ENCODE peak calls at places on chromosomes 1 and 21, in six cellular contexts. V is kidney, M is body of pancreas, X is GM10248, D is tibial artery, W is K562. P is an unnamed sample.
A peak's percentile ranks its signal among the peaks of the same experiment; 100 is the strongest.

GRCh38 chr21:16145052-16145451 is 415.3 kb downstream of the USP25 start:
- DNase-seq in V (no peak), M (no peak), X (no peak), D (no peak), W (no peak), P (no peak)

GRCh38 chr1:47765742-47766485 is 231.3 kb downstream of the TRABD2B start:
- DNase-seq in V (peak; percentile 60), M (no peak), X (no peak), D (no peak), W (no peak), P (no peak)

GRCh38 chr1:44696789-44697188 is 22.3 kb downstream of the ARMH1 start:
- DNase-seq in V (peak; percentile 12), M (no peak), X (no peak), D (peak; percentile 34), W (no peak), P (no peak)

GRCh38 chr1:33055210-33055991 is 18.7 kb upstream of the AK2 start:
- DNase-seq in V (peak; percentile 82), M (peak; percentile 77), X (peak; percentile 67), D (peak; percentile 53), W (peak; percentile 82), P (peak; percentile 75)

GRCh38 chr21:42513151-42513984 is at the start of gene SLC37A1:
- DNase-seq in V (peak; percentile 77), M (peak; percentile 38), X (peak; percentile 69), D (no peak), W (peak; percentile 40), P (peak; percentile 79)

GRCh38 chr1:15493869-15494390 is 18.0 kb downstream of the CELA2B start:
- DNase-seq in V (no peak), M (no peak), X (no peak), D (no peak), W (no peak), P (no peak)

GRCh38 chr1:115456441-115456961 is 118.5 kb upstream of the NGF start:
- DNase-seq in V (no peak), M (no peak), X (no peak), D (no peak), W (no peak), P (no peak)

GRCh38 chr21:16046625-16047340 is 317.0 kb downstream of the USP25 start:
- DNase-seq in V (no peak), M (no peak), X (no peak), D (no peak), W (no peak), P (no peak)

GRCh38 chr1:175129997-175130648 is 62.5 kb downstream of the KIAA0040 start:
- DNase-seq in V (no peak), M (no peak), X (no peak), D (no peak), W (peak; percentile 23), P (no peak)

GRCh38 chr21:43929217-43929971 is 64.4 kb downstream of the AGPAT3 start:
- DNase-seq in V (peak; percentile 83), M (peak; percentile 51), X (no peak), D (no peak), W (no peak), P (no peak)

GRCh38 chr1:115426271-115426771 is 88.3 kb upstream of the NGF start:
- DNase-seq in V (peak; percentile 91), M (peak; percentile 49), X (no peak), D (peak; percentile 73), W (no peak), P (no peak)

DNA sequence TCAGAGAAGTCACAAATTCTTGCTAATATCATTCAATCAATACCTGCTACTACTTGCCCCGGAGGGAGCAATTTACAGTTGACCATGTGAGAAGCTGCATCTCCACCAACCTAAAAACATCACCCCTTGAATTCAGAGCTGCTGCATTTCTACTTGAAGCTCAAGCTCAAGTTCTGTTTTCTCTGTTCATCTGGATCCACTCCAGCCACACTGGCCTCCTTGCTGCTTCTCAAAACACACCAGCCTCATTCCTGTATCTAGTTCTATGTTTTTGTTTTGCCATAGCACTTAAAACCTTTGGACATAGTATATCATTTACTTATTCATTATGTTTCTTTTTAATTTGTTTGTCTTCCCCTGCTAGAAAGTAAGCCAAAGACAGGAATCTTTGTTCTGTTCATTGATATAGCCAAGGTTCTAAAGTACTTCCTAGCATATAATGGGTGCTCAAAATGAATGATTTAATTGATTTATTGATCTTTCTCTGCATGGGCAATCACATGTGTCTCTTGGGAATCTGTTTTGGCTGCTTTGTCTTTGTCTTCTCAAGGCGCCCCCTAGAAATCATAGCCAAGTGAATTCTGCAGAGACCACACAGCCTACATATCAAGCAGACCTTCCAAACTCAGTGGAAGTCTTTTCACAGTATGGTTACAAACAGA is 23.6 kb downstream of the SYF2 start:
- DNase-seq in V (no peak), M (no peak), X (no peak), D (no peak), W (no peak), P (no peak)
- TF ChIP-seq CTCF in V (no peak), M (no peak), X (no peak), D (no peak), W (no peak), P (no peak)

GRCh38 chr1:205042911-205043806 is at the start of gene CNTN2:
- DNase-seq in V (no peak), M (no peak), X (no peak), D (no peak), W (no peak), P (no peak)
- TF ChIP-seq CTCF in V (no peak), M (no peak), X (no peak), D (no peak), W (no peak), P (no peak)

DNA sequence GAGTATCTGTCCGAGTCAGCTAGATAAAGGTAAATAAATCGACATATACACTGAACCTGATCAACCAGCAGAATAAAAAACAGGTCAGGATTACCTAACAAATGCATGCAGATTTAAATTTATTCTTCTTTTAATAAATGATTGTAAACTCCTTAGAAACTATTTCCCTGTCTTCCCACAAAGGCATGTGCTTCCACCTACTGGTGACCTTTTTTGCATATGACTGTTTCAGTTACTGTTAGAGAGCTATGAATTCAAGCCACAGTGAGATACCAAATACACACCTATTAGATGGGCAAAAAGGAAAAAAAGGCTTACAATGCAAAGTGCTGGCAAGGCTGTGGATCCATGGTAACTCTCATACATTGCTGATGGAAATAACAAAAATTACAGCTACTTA is 957.4 kb upstream of the NCAM2 start:
- DNase-seq in V (no peak), M (no peak), X (no peak), D (no peak), W (no peak), P (no peak)
- TF ChIP-seq CTCF in V (no peak), M (peak; percentile 53), X (no peak), D (no peak), W (no peak), P (no peak)

GRCh38 chr1:94385354-94385947 is 32.7 kb upstream of the ABCD3 start:
- DNase-seq in V (no peak), M (no peak), X (no peak), D (no peak), W (no peak), P (no peak)
- TF ChIP-seq CTCF in V (no peak), M (no peak), X (no peak), D (no peak), W (no peak), P (no peak)

GRCh38 chr1:166819982-166820381 is 19.3 kb upstream of the POGK start:
- DNase-seq in V (no peak), M (no peak), X (no peak), D (no peak), W (no peak), P (no peak)

GRCh38 chr1:166827426-166827825 is 11.8 kb upstream of the POGK start:
- DNase-seq in V (no peak), M (no peak), X (no peak), D (no peak), W (no peak), P (no peak)

DNA sequence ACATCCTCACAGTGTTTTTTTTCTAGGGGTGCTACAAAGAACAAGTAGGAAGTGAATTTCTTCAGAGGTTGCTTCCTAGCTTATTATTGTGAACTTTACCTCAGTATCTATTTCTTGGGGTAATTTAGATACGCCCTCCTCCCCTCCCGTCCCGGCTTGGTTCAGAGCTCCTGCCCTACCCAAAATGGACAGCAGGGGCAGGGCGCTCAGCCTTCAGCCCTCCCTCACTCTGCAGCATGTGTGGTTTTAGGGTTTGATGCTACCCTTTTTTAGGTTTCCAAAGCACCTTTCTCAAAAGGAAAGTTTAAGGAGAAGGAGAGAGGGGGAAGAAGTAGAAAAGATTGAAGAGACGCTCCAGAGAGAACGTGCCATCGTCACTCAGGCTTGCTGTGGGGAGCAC is 16.9 kb upstream of the POGK start:
- DNase-seq in V (no peak), M (no peak), X (no peak), D (no peak), W (peak; percentile 67), P (no peak)
- TF ChIP-seq CTCF in V (no peak), M (no peak), X (no peak), D (no peak), W (peak; percentile 77), P (peak; percentile 25)

DNA sequence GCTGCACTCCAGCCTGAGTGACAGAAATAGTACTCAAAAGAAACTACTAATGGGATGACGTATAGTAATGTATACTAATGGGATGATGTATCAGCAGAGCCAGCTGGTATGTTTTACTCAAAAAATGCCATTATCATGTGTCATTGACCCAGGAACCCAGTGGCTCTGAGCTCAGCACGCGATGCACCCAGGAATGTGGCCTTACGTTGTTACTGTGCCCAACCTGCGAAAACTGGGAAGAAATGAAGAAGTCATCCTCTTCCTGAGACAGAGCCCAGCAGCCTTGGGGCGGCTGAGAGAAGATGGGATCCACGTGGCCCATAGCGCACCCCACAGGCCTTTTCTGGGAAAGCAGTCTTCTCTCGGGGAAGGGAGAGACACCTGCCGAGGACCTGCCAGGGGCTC is 8.8 kb downstream of the UBE2J2 start:
- DNase-seq in V (peak; percentile 39), M (no peak), X (no peak), D (no peak), W (no peak), P (no peak)
- TF ChIP-seq CTCF in V (no peak), M (no peak), X (no peak), D (no peak), W (peak; percentile 58), P (no peak)

GRCh38 chr1:1329304-1330210 is 1.5 kb upstream of the TAS1R3 start:
- DNase-seq in V (no peak), M (no peak), X (no peak), D (no peak), W (no peak), P (no peak)
- TF ChIP-seq CTCF in V (no peak), M (no peak), X (no peak), D (no peak), W (no peak), P (no peak)

GRCh38 chr1:24908591-24909259 is 21.4 kb downstream of the RUNX3 start:
- DNase-seq in V (peak; percentile 16), M (no peak), X (no peak), D (no peak), W (no peak), P (peak; percentile 27)

GRCh38 chr1:24910210-24910609 is 19.9 kb downstream of the RUNX3 start:
- DNase-seq in V (no peak), M (no peak), X (no peak), D (no peak), W (no peak), P (no peak)

GRCh38 chr1:24910751-24911650 is 19.1 kb downstream of the RUNX3 start:
- DNase-seq in V (peak; percentile 80), M (no peak), X (no peak), D (no peak), W (peak; percentile 45), P (no peak)

GRCh38 chr1:24911651-24912144 is 18.4 kb downstream of the RUNX3 start:
- DNase-seq in V (no peak), M (no peak), X (no peak), D (no peak), W (no peak), P (no peak)

GRCh38 chr1:24909388-24909898 is 20.6 kb downstream of the RUNX3 start:
- DNase-seq in V (peak; percentile 67), M (no peak), X (no peak), D (peak; percentile 62), W (peak; percentile 73), P (peak; percentile 81)
- TF ChIP-seq CTCF in V (peak; percentile 36), M (peak; percentile 40), X (peak; percentile 5), D (peak; percentile 26), W (peak; percentile 84), P (peak; percentile 55)

P was measured in upper lobe of right lung.